ENCODE peak calls at places on chromosomes 13 and 19, in five cellular contexts. One of them, this sample, is unnamed.

GRCh38 chr19:56109216-56109615 is 11.9 kb downstream of the ZNF787 start:
- DNase-seq in mesendoderm: no peak
- DNase-seq in HAP-1: no peak
- DNase-seq in GM04504: no peak
- DNase-seq in T-helper 2 cell treated with Interferon-gamma antibody and Interleukin-4, amounts not matched to agents 5 μg/mL and 100 μg/mL, for 36 hours: no peak
- DNase-seq in this sample: no peak

GRCh38 chr13:75347457-75347856 is 134.5 kb downstream of the TBC1D4 start:
- DNase-seq in mesendoderm: no peak
- DNase-seq in HAP-1: no peak
- DNase-seq in GM04504: no peak
- DNase-seq in T-helper 2 cell treated with Interferon-gamma antibody and Interleukin-4, amounts not matched to agents 5 μg/mL and 100 μg/mL, for 36 hours: no peak
- DNase-seq in this sample: no peak

GRCh38 chr19:932647-933552 is 7.1 kb downstream of the ARID3A start:
- DNase-seq in mesendoderm: no peak
- DNase-seq in HAP-1: no peak
- DNase-seq in GM04504: peak
- DNase-seq in T-helper 2 cell treated with Interferon-gamma antibody and Interleukin-4, amounts not matched to agents 5 μg/mL and 100 μg/mL, for 36 hours: no peak
- DNase-seq in this sample: no peak

GRCh38 chr19:18494267-18494607 is 27.6 kb downstream of the ELL start:
- DNase-seq in mesendoderm: no peak
- DNase-seq in HAP-1: no peak
- DNase-seq in GM04504: no peak
- DNase-seq in T-helper 2 cell treated with Interferon-gamma antibody and Interleukin-4, amounts not matched to agents 5 μg/mL and 100 μg/mL, for 36 hours: no peak
- DNase-seq in this sample: no peak

GRCh38 chr19:16825312-16826168 is 3.7 kb upstream of the SIN3B start:
- DNase-seq in mesendoderm: peak
- DNase-seq in HAP-1: peak
- DNase-seq in GM04504: peak
- DNase-seq in T-helper 2 cell treated with Interferon-gamma antibody and Interleukin-4, amounts not matched to agents 5 μg/mL and 100 μg/mL, for 36 hours: no peak
- DNase-seq in this sample: no peak

GRCh38 chr19:412356-413355 is 3.7 kb upstream of the C2CD4C start:
- DNase-seq in mesendoderm: peak
- DNase-seq in HAP-1: peak
- DNase-seq in GM04504: no peak
- DNase-seq in T-helper 2 cell treated with Interferon-gamma antibody and Interleukin-4, amounts not matched to agents 5 μg/mL and 100 μg/mL, for 36 hours: no peak
- DNase-seq in this sample: no peak

GRCh38 chr13:30148791-30149190 is 158.6 kb downstream of the KATNAL1 start:
- DNase-seq in mesendoderm: no peak
- DNase-seq in HAP-1: no peak
- DNase-seq in GM04504: no peak
- DNase-seq in T-helper 2 cell treated with Interferon-gamma antibody and Interleukin-4, amounts not matched to agents 5 μg/mL and 100 μg/mL, for 36 hours: no peak
- DNase-seq in this sample: no peak

GRCh38 chr13:21849323-21849722 is 178.4 kb downstream of the FGF9 start:
- DNase-seq in mesendoderm: peak
- DNase-seq in HAP-1: no peak
- DNase-seq in GM04504: no peak
- DNase-seq in T-helper 2 cell treated with Interferon-gamma antibody and Interleukin-4, amounts not matched to agents 5 μg/mL and 100 μg/mL, for 36 hours: no peak
- DNase-seq in this sample: no peak

GRCh38 chr19:12996542-12997094 is 1.3 kb downstream of the NFIX start:
- DNase-seq in mesendoderm: peak
- DNase-seq in HAP-1: peak
- DNase-seq in GM04504: no peak
- DNase-seq in T-helper 2 cell treated with Interferon-gamma antibody and Interleukin-4, amounts not matched to agents 5 μg/mL and 100 μg/mL, for 36 hours: no peak
- DNase-seq in this sample: no peak

GRCh38 chr19:6724631-6725185 is 4.3 kb upstream of the C3 start:
- DNase-seq in mesendoderm: no peak
- DNase-seq in HAP-1: no peak
- DNase-seq in GM04504: no peak
- DNase-seq in T-helper 2 cell treated with Interferon-gamma antibody and Interleukin-4, amounts not matched to agents 5 μg/mL and 100 μg/mL, for 36 hours: no peak
- DNase-seq in this sample: no peak

GRCh38 chr13:38819596-38819995 is 132.7 kb downstream of the FREM2 start:
- DNase-seq in mesendoderm: no peak
- DNase-seq in HAP-1: no peak
- DNase-seq in GM04504: no peak
- DNase-seq in T-helper 2 cell treated with Interferon-gamma antibody and Interleukin-4, amounts not matched to agents 5 μg/mL and 100 μg/mL, for 36 hours: no peak
- DNase-seq in this sample: no peak

GRCh38 chr19:17754634-17755532 is 3.6 kb downstream of the FCHO1 start:
- DNase-seq in mesendoderm: no peak
- DNase-seq in HAP-1: no peak
- DNase-seq in GM04504: no peak
- DNase-seq in T-helper 2 cell treated with Interferon-gamma antibody and Interleukin-4, amounts not matched to agents 5 μg/mL and 100 μg/mL, for 36 hours: no peak
- DNase-seq in this sample: no peak

GRCh38 chr13:94435604-94436226 is 43.8 kb downstream of the DCT start:
- DNase-seq in mesendoderm: peak
- DNase-seq in HAP-1: no peak
- DNase-seq in GM04504: peak
- DNase-seq in T-helper 2 cell treated with Interferon-gamma antibody and Interleukin-4, amounts not matched to agents 5 μg/mL and 100 μg/mL, for 36 hours: no peak
- DNase-seq in this sample: peak

GRCh38 chr19:7870571-7871279 is 3.5 kb downstream of the PRR36 start:
- DNase-seq in mesendoderm: peak
- DNase-seq in HAP-1: peak
- DNase-seq in GM04504: no peak
- DNase-seq in T-helper 2 cell treated with Interferon-gamma antibody and Interleukin-4, amounts not matched to agents 5 μg/mL and 100 μg/mL, for 36 hours: peak
- DNase-seq in this sample: peak

GRCh38 chr19:19525611-19526380 is 2.9 kb upstream of the YJEFN3 start:
- DNase-seq in mesendoderm: no peak
- DNase-seq in HAP-1: no peak
- DNase-seq in GM04504: no peak
- DNase-seq in T-helper 2 cell treated with Interferon-gamma antibody and Interleukin-4, amounts not matched to agents 5 μg/mL and 100 μg/mL, for 36 hours: no peak
- DNase-seq in this sample: no peak

GRCh38 chr13:97477824-97478223 is 43.9 kb downstream of the RAP2A start:
- DNase-seq in mesendoderm: no peak
- DNase-seq in HAP-1: no peak
- DNase-seq in GM04504: no peak
- DNase-seq in T-helper 2 cell treated with Interferon-gamma antibody and Interleukin-4, amounts not matched to agents 5 μg/mL and 100 μg/mL, for 36 hours: no peak
- DNase-seq in this sample: no peak

GRCh38 chr19:51713319-51714285 is 10.2 kb downstream of the HAS1 start:
- DNase-seq in mesendoderm: no peak
- DNase-seq in HAP-1: no peak
- DNase-seq in GM04504: no peak
- DNase-seq in T-helper 2 cell treated with Interferon-gamma antibody and Interleukin-4, amounts not matched to agents 5 μg/mL and 100 μg/mL, for 36 hours: no peak
- DNase-seq in this sample: no peak

GRCh38 chr13:100128373-100128772 is 39.5 kb downstream of the PCCA start:
- DNase-seq in mesendoderm: no peak
- DNase-seq in HAP-1: no peak
- DNase-seq in GM04504: no peak
- DNase-seq in T-helper 2 cell treated with Interferon-gamma antibody and Interleukin-4, amounts not matched to agents 5 μg/mL and 100 μg/mL, for 36 hours: no peak
- DNase-seq in this sample: no peak

This sample was measured in neuronal stem cell.